ENCODE peak calls at places on chromosomes 7 and 10, in four cellular contexts. J is GM12878, K is K562, E is HepG2. V is an unnamed sample.

GRCh38 chr10:60430836-60431597 is 41.3 kb upstream of the ANK3 start:
- DNase-seq in J (no peak), K (no peak), E (no peak), V (no peak)

GRCh38 chr7:129664029-129665012 is 52.8 kb downstream of the NRF1 start:
- DNase-seq in J (peak), K (peak), E (peak), V (peak)

GRCh38 chr7:143988986-143989745 is 11.0 kb upstream of the OR6B1 start:
- DNase-seq in J (no peak), K (peak), E (no peak), V (no peak)

GRCh38 chr7:2687338-2687869 is 598 bp upstream of the AMZ1 start:
- DNase-seq in J (no peak), K (no peak), E (no peak), V (no peak)

GRCh38 chr7:29564455-29565185 is 985 bp downstream of the PRR15 start:
- DNase-seq in J (no peak), K (no peak), E (peak), V (peak)

GRCh38 chr7:150860978-150861295 is 8.6 kb downstream of the AOC1 start:
- DNase-seq in J (no peak), K (no peak), E (no peak), V (no peak)

GRCh38 chr10:27959093-27959715 is 39.7 kb downstream of the ODAD2 start:
- DNase-seq in J (no peak), K (no peak), E (no peak), V (no peak)

GRCh38 chr10:17454181-17454800 is at the start of gene ST8SIA6:
- DNase-seq in J (no peak), K (peak), E (no peak), V (peak)

GRCh38 chr10:35857860-35858259 is 215.8 kb upstream of the FZD8 start:
- DNase-seq in J (no peak), K (no peak), E (no peak), V (no peak)

GRCh38 chr7:95411036-95411435 is 14.9 kb upstream of the PON3 start:
- DNase-seq in J (no peak), K (no peak), E (no peak), V (no peak)

GRCh38 chr7:2040201-2040892 is 192.4 kb downstream of the MAD1L1 start:
- DNase-seq in J (no peak), K (no peak), E (no peak), V (no peak)

GRCh38 chr10:49058341-49059255 is 56.7 kb downstream of the VSTM4 start:
- DNase-seq in J (no peak), K (no peak), E (no peak), V (no peak)

GRCh38 chr10:113129117-113129516 is 179.1 kb downstream of the TCF7L2 start:
- DNase-seq in J (no peak), K (no peak), E (no peak), V (no peak)

GRCh38 chr7:121608785-121609184 is 212.7 kb upstream of the FAM3C start:
- DNase-seq in J (no peak), K (no peak), E (no peak), V (no peak)

GRCh38 chr7:152128252-152128651 is 102.8 kb downstream of the GALNT11 start:
- DNase-seq in J (no peak), K (no peak), E (no peak), V (no peak)
- TF ChIP-seq FOXK2 in J (no peak), K (no peak), E (no peak), V (no peak)

GRCh38 chr10:69176823-69177222 is 3.2 kb upstream of the SUPV3L1 start:
- DNase-seq in J (no peak), K (no peak), E (no peak), V (no peak)

GRCh38 chr10:69179743-69180524 is at the start of gene SUPV3L1:
- DNase-seq in J (peak), K (peak), E (peak), V (peak)

GRCh38 chr10:69181433-69181832 is 1.4 kb downstream of the SUPV3L1 start:
- DNase-seq in J (no peak), K (no peak), E (no peak), V (no peak)

GRCh38 chr10:69180525-69181204 is 631 bp downstream of the SUPV3L1 start:
- DNase-seq in J (no peak), K (peak), E (no peak), V (no peak)

GRCh38 chr10:69179089-69179742 is 818 bp upstream of the SUPV3L1 start:
- DNase-seq in J (no peak), K (peak), E (no peak), V (peak)
- TF ChIP-seq FOXK2 in J (no peak), K (no peak), E (no peak), V (no peak)

DNA sequence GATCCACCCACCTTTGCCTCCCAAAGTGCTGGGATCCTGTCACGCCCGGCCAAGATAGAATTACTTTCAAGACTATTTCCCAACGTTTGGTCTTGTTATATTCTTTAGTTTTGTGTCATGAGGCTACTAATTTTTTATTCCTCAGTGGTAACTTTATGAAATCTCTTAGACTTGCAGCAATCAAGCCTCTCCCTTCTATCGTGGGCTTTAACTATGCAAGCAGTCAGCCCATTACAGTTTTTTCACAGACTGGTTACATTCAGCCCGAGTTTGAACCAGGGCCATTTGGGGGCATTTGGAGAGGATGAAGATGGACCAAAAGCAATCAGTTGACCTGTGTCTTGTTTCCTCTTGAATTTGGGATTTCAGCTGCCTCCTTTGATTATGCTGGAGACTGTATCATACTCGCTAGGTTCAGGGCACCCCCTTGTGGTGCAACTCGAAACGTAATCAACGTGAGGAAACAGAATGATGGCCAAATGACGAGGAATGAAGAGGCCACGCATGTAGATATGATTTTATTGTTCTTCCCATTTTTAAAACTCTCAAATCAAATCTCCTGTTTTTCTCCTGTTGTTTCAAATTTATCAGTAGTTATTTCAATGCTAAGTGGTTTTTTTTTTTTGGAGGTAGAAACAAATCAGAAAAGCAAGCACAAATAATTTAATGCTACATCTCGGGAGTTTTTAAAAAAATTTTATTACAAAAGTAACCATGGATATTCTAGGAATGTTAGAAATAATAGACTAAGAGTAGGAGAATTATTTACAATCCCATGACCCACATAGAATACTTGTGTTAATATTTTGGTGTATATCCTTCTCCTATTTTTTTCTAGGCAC is 151.6 kb downstream of the KIAA1217 start:
- DNase-seq in J (no peak), K (peak), E (peak), V (peak)
- TF ChIP-seq FOXK2 in J (no peak), K (no peak), E (no peak), V (no peak)

GRCh38 chr10:33244354-33244967 is 90.0 kb downstream of the NRP1 start:
- DNase-seq in J (no peak), K (no peak), E (no peak), V (no peak)
- TF ChIP-seq FOXK2 in J (no peak), K (no peak), E (no peak), V (no peak)

GRCh38 chr10:3848768-3849643 is 64.0 kb upstream of the KLF6 start:
- DNase-seq in J (no peak), K (no peak), E (no peak), V (no peak)
- TF ChIP-seq FOXK2 in J (no peak), K (no peak), E (no peak), V (no peak)

V was measured in HEK293T.